ENCODE peak calls at places on chromosomes 1 and 21, in eight cellular contexts. One of them, this sample, is unnamed.

GRCh38 chr1:43554444-43554992 is 23.8 kb downstream of the PTPRF start:
- DNase-seq in mesendoderm: peak
- DNase-seq in ELR: peak
- DNase-seq in prostate gland: no peak
- DNase-seq in stimulated activated CD4-positive, alpha-beta T cell treated with anti-CD3 and anti-CD28 coated beads, TNF-alpha, amount 100 ng/mL, for 4 hours: no peak
- DNase-seq in AG09319: no peak
- DNase-seq in PC-9: no peak
- DNase-seq in lower lobe of right lung: no peak
- DNase-seq in this sample: no peak

GRCh38 chr1:54922921-54923421 is 36.0 kb upstream of the DHCR24 start:
- DNase-seq in ELR: no peak
- DNase-seq in AG09319: peak
- DNase-seq in lower lobe of right lung: no peak
- DNase-seq in mesendoderm: no peak
- DNase-seq in PC-9: peak
- DNase-seq in prostate gland: peak
- DNase-seq in stimulated activated CD4-positive, alpha-beta T cell treated with anti-CD3 and anti-CD28 coated beads, TNF-alpha, amount 100 ng/mL, for 4 hours: no peak
- DNase-seq in this sample: no peak

GRCh38 chr1:186925881-186926676 is 97.3 kb downstream of the PLA2G4A start:
- DNase-seq in AG09319: peak
- DNase-seq in PC-9: no peak
- DNase-seq in ELR: no peak
- DNase-seq in lower lobe of right lung: no peak
- DNase-seq in prostate gland: no peak
- DNase-seq in mesendoderm: no peak
- DNase-seq in stimulated activated CD4-positive, alpha-beta T cell treated with anti-CD3 and anti-CD28 coated beads, TNF-alpha, amount 100 ng/mL, for 4 hours: no peak
- DNase-seq in this sample: no peak

GRCh38 chr1:221418346-221418745 is 323.5 kb downstream of the DUSP10 start:
- DNase-seq in stimulated activated CD4-positive, alpha-beta T cell treated with anti-CD3 and anti-CD28 coated beads, TNF-alpha, amount 100 ng/mL, for 4 hours: no peak
- DNase-seq in ELR: peak
- DNase-seq in AG09319: no peak
- DNase-seq in prostate gland: no peak
- DNase-seq in mesendoderm: no peak
- DNase-seq in lower lobe of right lung: no peak
- DNase-seq in PC-9: no peak
- DNase-seq in this sample: no peak

GRCh38 chr1:80962559-80962958 is 838.2 kb upstream of the ADGRL2 start:
- DNase-seq in lower lobe of right lung: no peak
- DNase-seq in ELR: no peak
- DNase-seq in prostate gland: no peak
- DNase-seq in stimulated activated CD4-positive, alpha-beta T cell treated with anti-CD3 and anti-CD28 coated beads, TNF-alpha, amount 100 ng/mL, for 4 hours: no peak
- DNase-seq in AG09319: no peak
- DNase-seq in PC-9: no peak
- DNase-seq in mesendoderm: no peak
- DNase-seq in this sample: no peak

GRCh38 chr1:39571178-39571483 is 5.5 kb downstream of the PABPC4 start:
- DNase-seq in prostate gland: no peak
- DNase-seq in lower lobe of right lung: no peak
- DNase-seq in ELR: no peak
- DNase-seq in AG09319: no peak
- DNase-seq in mesendoderm: no peak
- DNase-seq in PC-9: no peak
- DNase-seq in stimulated activated CD4-positive, alpha-beta T cell treated with anti-CD3 and anti-CD28 coated beads, TNF-alpha, amount 100 ng/mL, for 4 hours: no peak
- DNase-seq in this sample: no peak

GRCh38 chr1:225651872-225652725 is 824 bp downstream of the ENAH start:
- DNase-seq in stimulated activated CD4-positive, alpha-beta T cell treated with anti-CD3 and anti-CD28 coated beads, TNF-alpha, amount 100 ng/mL, for 4 hours: no peak
- DNase-seq in AG09319: no peak
- DNase-seq in mesendoderm: peak
- DNase-seq in prostate gland: peak
- DNase-seq in PC-9: peak
- DNase-seq in lower lobe of right lung: no peak
- DNase-seq in ELR: peak
- DNase-seq in this sample: no peak

GRCh38 chr1:60073605-60074278 is at the start of gene C1orf87:
- DNase-seq in stimulated activated CD4-positive, alpha-beta T cell treated with anti-CD3 and anti-CD28 coated beads, TNF-alpha, amount 100 ng/mL, for 4 hours: no peak
- DNase-seq in lower lobe of right lung: peak
- DNase-seq in PC-9: peak
- DNase-seq in AG09319: no peak
- DNase-seq in mesendoderm: peak
- DNase-seq in prostate gland: no peak
- DNase-seq in ELR: no peak
- DNase-seq in this sample: no peak

GRCh38 chr21:41388259-41388658 is 26.4 kb downstream of the MX2 start:
- DNase-seq in stimulated activated CD4-positive, alpha-beta T cell treated with anti-CD3 and anti-CD28 coated beads, TNF-alpha, amount 100 ng/mL, for 4 hours: no peak
- DNase-seq in ELR: no peak
- DNase-seq in mesendoderm: no peak
- DNase-seq in PC-9: no peak
- DNase-seq in prostate gland: no peak
- DNase-seq in lower lobe of right lung: no peak
- DNase-seq in AG09319: no peak
- DNase-seq in this sample: no peak

GRCh38 chr1:32255072-32256071 is 4.3 kb downstream of the LCK start:
- DNase-seq in prostate gland: no peak
- DNase-seq in ELR: no peak
- DNase-seq in AG09319: no peak
- DNase-seq in lower lobe of right lung: no peak
- DNase-seq in mesendoderm: no peak
- DNase-seq in stimulated activated CD4-positive, alpha-beta T cell treated with anti-CD3 and anti-CD28 coated beads, TNF-alpha, amount 100 ng/mL, for 4 hours: no peak
- DNase-seq in PC-9: no peak
- DNase-seq in this sample: no peak

GRCh38 chr1:76075877-76076276 is 1.3 kb downstream of the ST6GALNAC3 start:
- DNase-seq in ELR: peak
- DNase-seq in stimulated activated CD4-positive, alpha-beta T cell treated with anti-CD3 and anti-CD28 coated beads, TNF-alpha, amount 100 ng/mL, for 4 hours: no peak
- DNase-seq in lower lobe of right lung: no peak
- DNase-seq in PC-9: no peak
- DNase-seq in prostate gland: no peak
- DNase-seq in mesendoderm: no peak
- DNase-seq in AG09319: no peak
- DNase-seq in this sample: no peak

GRCh38 chr21:43766734-43767497 is 9.2 kb downstream of the CSTB start:
- DNase-seq in stimulated activated CD4-positive, alpha-beta T cell treated with anti-CD3 and anti-CD28 coated beads, TNF-alpha, amount 100 ng/mL, for 4 hours: no peak
- DNase-seq in PC-9: no peak
- DNase-seq in lower lobe of right lung: no peak
- DNase-seq in mesendoderm: no peak
- DNase-seq in prostate gland: no peak
- DNase-seq in AG09319: no peak
- DNase-seq in ELR: no peak
- DNase-seq in this sample: no peak

GRCh38 chr1:224894915-224895314 is 34.6 kb upstream of the DNAH14 start:
- DNase-seq in stimulated activated CD4-positive, alpha-beta T cell treated with anti-CD3 and anti-CD28 coated beads, TNF-alpha, amount 100 ng/mL, for 4 hours: no peak
- DNase-seq in lower lobe of right lung: no peak
- DNase-seq in ELR: peak
- DNase-seq in mesendoderm: peak
- DNase-seq in PC-9: no peak
- DNase-seq in AG09319: peak
- DNase-seq in prostate gland: no peak
- DNase-seq in this sample: no peak